ENCODE peak calls at places on chromosomes 5 and 9, in four cellular contexts. One of them, this sample, is unnamed.

GRCh38 chr9:91817493-91818225 is 132.4 kb downstream of the ROR2 start:
- DNase-seq in H1: no peak
- DNase-seq in mesendoderm: peak
- DNase-seq in IMR-90: peak
- DNase-seq in this sample: peak

GRCh38 chr9:33517373-33517772 is 6.7 kb upstream of the ANKRD18B start:
- DNase-seq in mesendoderm: peak
- DNase-seq in IMR-90: peak
- DNase-seq in H1: no peak
- DNase-seq in this sample: no peak

GRCh38 chr9:1722404-1722803 is 292.7 kb upstream of the SMARCA2 start:
- DNase-seq in IMR-90: no peak
- DNase-seq in mesendoderm: peak
- DNase-seq in H1: no peak
- DNase-seq in this sample: peak

GRCh38 chr5:33275921-33276705 is 164.7 kb upstream of the TARS1 start:
- DNase-seq in mesendoderm: no peak
- DNase-seq in H1: no peak
- DNase-seq in IMR-90: peak
- DNase-seq in this sample: no peak

GRCh38 chr9:16771352-16771751 is 99.1 kb downstream of the BNC2 start:
- DNase-seq in mesendoderm: no peak
- DNase-seq in IMR-90: peak
- DNase-seq in H1: no peak
- DNase-seq in this sample: no peak

GRCh38 chr5:108989761-108990392 is 242.2 kb downstream of the FER start:
- DNase-seq in H1: no peak
- DNase-seq in IMR-90: peak
- DNase-seq in mesendoderm: no peak
- DNase-seq in this sample: no peak

GRCh38 chr9:136865768-136866103 is 372 bp downstream of the EDF1 start:
- DNase-seq in H1: no peak
- DNase-seq in IMR-90: no peak
- DNase-seq in mesendoderm: no peak
- DNase-seq in this sample: peak

GRCh38 chr9:122076117-122076516 is 17.0 kb downstream of the TTLL11 start:
- DNase-seq in H1: no peak
- DNase-seq in IMR-90: no peak
- DNase-seq in mesendoderm: no peak
- DNase-seq in this sample: no peak

GRCh38 chr5:59724482-59725392 is 168.8 kb downstream of the PDE4D start:
- DNase-seq in H1: no peak
- DNase-seq in IMR-90: peak
- DNase-seq in mesendoderm: peak
- DNase-seq in this sample: peak

GRCh38 chr5:66909364-66909763 is 287.2 kb downstream of the CD180 start:
- DNase-seq in mesendoderm: no peak
- DNase-seq in H1: no peak
- DNase-seq in IMR-90: no peak
- DNase-seq in this sample: no peak

GRCh38 chr5:181037365-181037861 is 2.7 kb upstream of the BTNL9 start:
- DNase-seq in H1: no peak
- DNase-seq in IMR-90: no peak
- DNase-seq in mesendoderm: peak
- DNase-seq in this sample: peak

GRCh38 chr9:80797427-80797825 is 891.9 kb downstream of the TLE1 start:
- DNase-seq in H1: no peak
- DNase-seq in IMR-90: no peak
- DNase-seq in mesendoderm: no peak
- DNase-seq in this sample: no peak

GRCh38 chr9:4814913-4815312 is 22.2 kb downstream of the RCL1 start:
- DNase-seq in IMR-90: no peak
- DNase-seq in mesendoderm: no peak
- DNase-seq in H1: no peak
- DNase-seq in this sample: no peak

GRCh38 chr5:148559461-148559860 is 94.9 kb downstream of the HTR4 start:
- DNase-seq in mesendoderm: no peak
- DNase-seq in H1: no peak
- DNase-seq in IMR-90: no peak
- DNase-seq in this sample: no peak

GRCh38 chr9:125815568-125815967 is 68.4 kb downstream of the PBX3 start:
- DNase-seq in mesendoderm: peak
- DNase-seq in IMR-90: peak
- DNase-seq in H1: no peak
- DNase-seq in this sample: no peak

GRCh38 chr5:11672385-11673085 is 231.7 kb downstream of the CTNND2 start:
- DNase-seq in mesendoderm: peak
- DNase-seq in H1: no peak
- DNase-seq in IMR-90: no peak
- DNase-seq in this sample: no peak

GRCh38 chr9:86923061-86923460 is 24.2 kb downstream of the GAS1 start:
- DNase-seq in mesendoderm: no peak
- DNase-seq in H1: no peak
- DNase-seq in IMR-90: no peak
- DNase-seq in this sample: no peak

GRCh38 chr5:122485226-122485625 is 173.2 kb downstream of the SNCAIP start:
- DNase-seq in H1: no peak
- DNase-seq in IMR-90: no peak
- DNase-seq in mesendoderm: no peak
- DNase-seq in this sample: no peak
- H3K56ac ChIP-seq in H1: no peak
- H3K56ac ChIP-seq in IMR-90: no peak
- H3K56ac ChIP-seq in mesendoderm: no peak
- H3K56ac ChIP-seq in this sample: no peak

DNA sequence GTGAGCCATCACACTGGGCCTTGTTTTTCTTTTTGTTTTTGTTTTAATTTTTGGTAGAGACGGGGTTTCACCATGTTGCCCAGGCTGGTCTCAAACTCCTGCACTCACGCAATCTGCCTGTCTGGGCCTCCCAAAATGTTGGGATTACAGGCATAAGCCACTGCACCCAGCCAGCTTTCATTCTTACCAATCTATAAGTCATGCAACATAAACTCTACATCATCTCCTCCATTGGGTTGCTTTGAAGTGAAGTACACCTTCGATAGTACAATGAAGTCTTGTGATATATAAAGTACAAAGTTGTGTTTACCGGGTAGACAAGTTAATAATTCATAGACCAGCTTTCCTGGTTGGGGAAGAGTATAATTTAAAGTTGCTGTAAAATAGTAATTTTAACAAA is 8.8 kb upstream of the CDK7 start:
- DNase-seq in mesendoderm: no peak
- DNase-seq in IMR-90: no peak
- DNase-seq in H1: no peak
- DNase-seq in this sample: no peak
- H3K4me2 ChIP-seq in mesendoderm: no peak
- H3K4me2 ChIP-seq in IMR-90: no peak
- H3K4me2 ChIP-seq in H1: no peak
- H3K4me2 ChIP-seq in this sample: no peak

DNA sequence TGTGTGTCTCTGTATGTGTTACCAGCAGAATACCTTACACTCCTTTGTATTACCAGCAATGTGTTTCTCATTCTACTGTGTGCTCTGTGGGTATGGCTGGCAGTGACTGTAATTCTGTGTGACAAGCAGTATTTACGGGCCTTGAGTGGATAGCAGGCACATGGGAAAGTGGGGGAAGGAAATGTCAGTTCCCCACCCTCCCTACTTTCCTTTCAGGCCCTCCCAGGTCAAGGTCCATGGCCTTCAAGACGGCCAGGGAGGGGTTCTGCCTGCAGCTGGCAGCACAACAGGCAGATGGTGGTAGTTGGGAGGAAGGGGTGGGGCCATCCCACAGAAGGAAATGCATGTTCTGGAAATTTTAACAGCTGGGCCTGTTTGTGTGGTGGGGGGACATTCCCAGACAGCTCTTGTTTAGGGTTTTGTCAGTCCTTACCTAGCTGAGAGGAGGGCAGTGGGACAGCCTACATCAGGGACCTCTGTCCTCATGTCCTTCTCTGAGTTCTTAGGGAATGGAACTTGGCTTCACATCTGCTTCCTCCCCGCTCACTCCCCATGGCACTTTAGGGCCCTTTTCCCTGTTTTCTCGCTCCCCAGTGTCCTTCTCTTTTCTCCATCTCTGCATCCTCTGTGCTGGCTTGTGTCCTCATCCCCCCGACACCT is 14.6 kb upstream of the TNIP1 start:
- DNase-seq in mesendoderm: peak
- DNase-seq in IMR-90: no peak
- DNase-seq in H1: no peak
- DNase-seq in this sample: no peak
- H3K56ac ChIP-seq in mesendoderm: no peak
- H3K56ac ChIP-seq in IMR-90: no peak
- H3K56ac ChIP-seq in H1: no peak
- H3K56ac ChIP-seq in this sample: no peak

DNA sequence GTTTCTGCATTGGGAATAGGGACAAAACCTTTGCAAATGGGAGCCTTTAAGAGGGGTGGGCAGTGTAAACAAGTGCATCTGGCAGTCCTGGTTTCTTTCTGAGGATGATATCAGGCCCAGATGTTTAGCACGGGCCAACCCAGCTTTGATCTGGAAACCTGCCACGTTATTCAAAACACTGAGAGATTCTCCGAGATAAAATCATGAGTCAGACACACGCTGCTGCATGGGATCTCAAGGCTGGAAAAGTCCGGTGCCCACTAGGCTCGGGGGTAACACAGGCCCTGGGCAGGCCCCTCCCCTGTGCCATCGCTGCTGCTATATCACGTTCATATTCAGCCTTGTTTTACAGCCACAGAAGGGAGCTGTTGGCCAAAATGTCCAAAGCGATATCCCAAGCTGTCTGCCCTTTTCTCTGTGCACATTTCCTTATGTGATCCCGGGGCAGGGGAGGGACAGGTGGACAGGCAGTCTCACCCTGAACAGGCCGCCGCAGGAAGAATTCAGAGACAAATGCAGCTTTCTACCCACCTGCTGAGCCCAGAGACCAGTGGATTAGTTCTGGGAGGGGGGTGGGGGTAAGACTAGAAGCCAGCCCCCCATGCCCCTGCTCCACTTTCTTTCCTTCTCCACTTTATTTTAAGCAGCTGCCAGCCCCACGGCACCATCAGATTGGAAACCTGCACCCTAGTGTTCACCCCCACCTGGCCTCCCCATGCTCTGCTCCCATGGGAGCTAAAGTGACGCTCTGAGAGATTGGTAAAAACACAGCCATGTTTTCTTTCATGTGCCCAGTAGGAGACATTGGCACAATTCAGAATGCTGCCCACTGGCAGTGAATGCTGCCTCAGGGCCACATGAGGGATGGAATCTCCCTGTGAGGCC is 63.1 kb downstream of the TMOD1 start:
- DNase-seq in H1: no peak
- DNase-seq in IMR-90: peak
- DNase-seq in mesendoderm: no peak
- DNase-seq in this sample: peak
- H3K4me2 ChIP-seq in H1: no peak
- H3K4me2 ChIP-seq in IMR-90: no peak
- H3K4me2 ChIP-seq in mesendoderm: no peak
- H3K4me2 ChIP-seq in this sample: no peak

DNA sequence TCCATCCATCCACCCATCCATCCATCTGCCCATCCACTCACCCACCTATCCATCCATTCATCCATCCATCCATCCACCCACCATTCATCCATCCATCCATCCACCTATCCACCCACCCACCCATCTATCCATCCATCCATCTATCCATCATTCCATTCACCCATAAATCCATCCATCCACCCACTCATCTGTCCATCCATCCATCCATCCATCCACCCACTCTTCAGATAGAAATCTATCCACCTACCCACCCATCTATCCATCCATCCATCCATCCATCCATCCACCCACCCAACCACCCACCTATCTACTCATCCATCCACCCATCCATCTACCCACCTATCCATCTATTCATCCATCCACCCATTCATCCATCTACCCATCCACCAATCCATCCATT is 35.0 kb upstream of the SLC6A19 start:
- DNase-seq in H1: no peak
- DNase-seq in IMR-90: no peak
- DNase-seq in mesendoderm: no peak
- DNase-seq in this sample: no peak
- H3K56ac ChIP-seq in H1: no peak
- H3K56ac ChIP-seq in IMR-90: no peak
- H3K56ac ChIP-seq in mesendoderm: no peak
- H3K56ac ChIP-seq in this sample: no peak

GRCh38 chr9:133681658-133682306 is 45.6 kb downstream of the DBH start:
- DNase-seq in H1: no peak
- DNase-seq in mesendoderm: no peak
- DNase-seq in IMR-90: no peak
- DNase-seq in this sample: no peak
- H3K4me2 ChIP-seq in H1: no peak
- H3K4me2 ChIP-seq in mesendoderm: no peak
- H3K4me2 ChIP-seq in IMR-90: no peak
- H3K4me2 ChIP-seq in this sample: no peak

DNA sequence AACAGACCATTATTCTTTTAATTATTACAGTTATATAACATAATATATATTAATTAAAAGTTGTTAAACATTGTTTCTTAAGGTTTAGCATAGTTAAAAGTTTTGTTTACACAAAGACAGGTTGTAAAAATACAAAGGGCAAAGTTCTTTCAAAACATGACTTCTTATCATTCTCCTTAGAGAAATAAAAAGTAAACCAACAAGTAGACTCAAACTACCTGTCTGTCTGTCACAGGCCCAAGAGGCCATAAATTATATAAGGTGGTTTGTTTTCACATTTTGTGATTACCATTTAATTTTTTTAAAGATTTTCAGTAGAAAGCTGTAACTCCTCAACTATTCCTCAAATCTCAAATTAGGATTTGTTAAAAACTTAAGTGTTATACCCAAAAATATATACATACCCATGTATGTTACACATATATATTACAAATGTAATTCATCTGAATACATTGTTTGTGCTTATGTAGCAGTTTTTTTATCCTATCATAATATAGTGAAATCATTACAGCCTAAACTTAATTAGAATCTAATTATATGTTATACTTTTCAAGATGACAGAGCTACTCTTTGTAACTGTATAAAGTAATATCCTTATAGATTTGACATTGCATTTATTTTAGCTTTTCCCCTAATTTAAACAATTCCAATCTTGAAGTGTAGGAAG is 93.8 kb upstream of the GRHPR start:
- DNase-seq in H1: no peak
- DNase-seq in mesendoderm: no peak
- DNase-seq in IMR-90: no peak
- DNase-seq in this sample: no peak
- H3K56ac ChIP-seq in H1: no peak
- H3K56ac ChIP-seq in mesendoderm: no peak
- H3K56ac ChIP-seq in IMR-90: no peak
- H3K56ac ChIP-seq in this sample: no peak

GRCh38 chr5:159785639-159786038 is 130.6 kb upstream of the ADRA1B start:
- DNase-seq in mesendoderm: no peak
- DNase-seq in H1: no peak
- DNase-seq in IMR-90: peak
- DNase-seq in this sample: no peak
- H3K4me2 ChIP-seq in mesendoderm: no peak
- H3K4me2 ChIP-seq in H1: no peak
- H3K4me2 ChIP-seq in IMR-90: no peak
- H3K4me2 ChIP-seq in this sample: no peak

This sample was measured in H9.